ENCODE peak calls at places on chromosomes 2 and 18, in nine cellular contexts. C, Y, W, I, X, D, J, H and S are unnamed samples.

GRCh38 chr2:214019229-214019972 is 391.5 kb upstream of the VWC2L start:
- DNase-seq in C (peak; percentile 99), Y (peak; percentile 87), W (no peak), I (peak; percentile 97), X (no peak), D (peak; percentile 86), J (no peak), H (no peak), S (no peak)

GRCh38 chr18:78021196-78021595 is 771.5 kb downstream of the GALR1 start:
- DNase-seq in C (no peak), Y (no peak), W (no peak), I (no peak), X (no peak), D (no peak), J (no peak), H (no peak), S (no peak)

GRCh38 chr2:178478102-178478441 is 328 bp downstream of the FKBP7 start:
- DNase-seq in C (no peak), Y (no peak), W (no peak), I (peak; percentile 31), X (no peak), D (no peak), J (no peak), H (no peak), S (no peak)

GRCh38 chr18:25164837-25165791 is 186.9 kb downstream of the ZNF521 start:
- DNase-seq in C (peak; percentile 12), Y (no peak), W (no peak), I (peak; percentile 84), X (no peak), D (peak; percentile 34), J (peak; percentile 58), H (no peak), S (no peak)

GRCh38 chr2:27844821-27845255 is 45.3 kb downstream of the RBKS start:
- DNase-seq in C (no peak), Y (no peak), W (no peak), I (peak; percentile 11), X (no peak), D (no peak), J (peak; percentile 63), H (no peak), S (no peak)

GRCh38 chr18:12906119-12906518 is 22.1 kb upstream of the PTPN2 start:
- DNase-seq in C (no peak), Y (no peak), W (no peak), I (no peak), X (no peak), D (no peak), J (no peak), H (no peak), S (no peak)

GRCh38 chr2:235366390-235366789 is 127.5 kb upstream of the AGAP1 start:
- DNase-seq in C (no peak), Y (no peak), W (no peak), I (no peak), X (no peak), D (no peak), J (no peak), H (no peak), S (no peak)

GRCh38 chr18:48540329-48541025 is 1.6 kb downstream of the CTIF start:
- DNase-seq in C (peak; percentile 50), Y (peak; percentile 67), W (peak; percentile 79), I (peak; percentile 58), X (peak; percentile 53), D (no peak), J (peak; percentile 36), H (peak; percentile 26), S (peak; percentile 81)

GRCh38 chr18:49813071-49813320 is 337 bp downstream of the ACAA2 start:
- DNase-seq in C (peak; percentile 26), Y (peak; percentile 20), W (no peak), I (peak; percentile 28), X (no peak), D (no peak), J (no peak), H (no peak), S (no peak)

GRCh38 chr2:232533944-232534710 is 5.4 kb upstream of the CHRNG start:
- DNase-seq in C (no peak), Y (no peak), W (no peak), I (peak; percentile 13), X (no peak), D (no peak), J (no peak), H (no peak), S (no peak)

GRCh38 chr2:114661926-114662670 is 219.7 kb downstream of the DPP10 start:
- DNase-seq in C (no peak), Y (peak; percentile 10), W (peak; percentile 66), I (no peak), X (no peak), D (no peak), J (no peak), H (no peak), S (no peak)

GRCh38 chr2:217752714-217753459 is 249.9 kb downstream of the TNS1 start:
- DNase-seq in C (no peak), Y (no peak), W (no peak), I (no peak), X (no peak), D (no peak), J (no peak), H (no peak), S (no peak)

GRCh38 chr18:58335223-58335622 is 291.2 kb downstream of the NEDD4L start:
- DNase-seq in C (no peak), Y (no peak), W (no peak), I (no peak), X (no peak), D (no peak), J (no peak), H (no peak), S (no peak)

GRCh38 chr2:37711308-37711731 is 39.9 kb upstream of the CDC42EP3 start:
- DNase-seq in C (peak; percentile 99), Y (peak; percentile 45), W (no peak), I (peak; percentile 91), X (no peak), D (peak; percentile 86), J (no peak), H (peak; percentile 8), S (no peak)

GRCh38 chr18:52869942-52870907 is 530.2 kb downstream of the DCC start:
- DNase-seq in C (no peak), Y (peak; percentile 1), W (no peak), I (no peak), X (no peak), D (no peak), J (peak; percentile 45), H (no peak), S (no peak)

GRCh38 chr18:29003194-29003593 is 826.3 kb upstream of the CDH2 start:
- DNase-seq in C (no peak), Y (no peak), W (no peak), I (no peak), X (no peak), D (no peak), J (no peak), H (no peak), S (no peak)

GRCh38 chr2:29281585-29281984 is 166.4 kb downstream of the CLIP4 start:
- DNase-seq in C (peak; percentile 22), Y (peak; percentile 53), W (no peak), I (peak; percentile 1), X (no peak), D (no peak), J (peak; percentile 30), H (no peak), S (peak; percentile 64)

GRCh38 chr2:240231838-240232244 is 91.4 kb upstream of the OTOS start:
- DNase-seq in C (no peak), Y (no peak), W (peak; percentile 58), I (no peak), X (no peak), D (no peak), J (no peak), H (no peak), S (no peak)

GRCh38 chr2:102488063-102488462 is 15.0 kb downstream of the SLC9A4 start:
- DNase-seq in C (no peak), Y (no peak), W (no peak), I (peak; percentile 51), X (no peak), D (peak; percentile 37), J (no peak), H (no peak), S (no peak)

GRCh38 chr2:38218995-38219394 is 143.0 kb upstream of the CYP1B1 start:
- DNase-seq in C (no peak), Y (no peak), W (no peak), I (no peak), X (no peak), D (no peak), J (no peak), H (no peak), S (no peak)